ENCODE peak calls at places on chromosomes 7 and 10, in five cellular contexts. X is body of pancreas, A is small intestine, V is uterus, L is esophagus squamous epithelium. M is an unnamed sample.

GRCh38 chr7:137754076-137754851 is 92.5 kb downstream of the DGKI start:
- DNase-seq in L (no peak), X (no peak), A (no peak), V (peak; percentile 22), M (no peak)

GRCh38 chr7:100476903-100477870 is 1.8 kb downstream of the TSC22D4 start:
- DNase-seq in X (no peak), A (no peak), V (peak; percentile 28), L (no peak), M (no peak)

GRCh38 chr10:44384601-44385422 is at the start of gene CXCL12:
- DNase-seq in L (no peak), X (peak; percentile 61), V (peak; percentile 67), A (no peak), M (peak; percentile 66)

GRCh38 chr7:42107484-42107883 is 129.5 kb downstream of the GLI3 start:
- DNase-seq in X (no peak), L (no peak), V (no peak), A (no peak), M (no peak)

GRCh38 chr7:36597099-36597773 is 127.1 kb downstream of the AOAH start:
- DNase-seq in A (no peak), L (no peak), X (no peak), V (no peak), M (no peak)

GRCh38 chr7:28433604-28434254 is 21.4 kb downstream of the CREB5 start:
- DNase-seq in A (peak; percentile 2), X (peak; percentile 22), V (peak; percentile 18), L (no peak), M (no peak)

GRCh38 chr7:22066484-22066883 is 120.8 kb upstream of the CDCA7L start:
- DNase-seq in V (no peak), A (no peak), L (no peak), X (no peak), M (no peak)

GRCh38 chr7:130417215-130417614 is 23.6 kb downstream of the CEP41 start:
- DNase-seq in X (no peak), L (no peak), A (no peak), V (no peak), M (no peak)

GRCh38 chr7:4876586-4876985 is 6.9 kb downstream of the RADIL start:
- DNase-seq in X (no peak), A (no peak), V (no peak), L (no peak), M (no peak)

GRCh38 chr10:71966046-71967004 is 2.1 kb downstream of the CHST3 start:
- DNase-seq in A (no peak), X (no peak), V (no peak), L (no peak), M (no peak)
- H3K27ac ChIP-seq in A (no peak overlapping the region), X (no peak overlapping the region), V (peak overlapping the region; percentile 99), L (peak overlapping the region; percentile 95), M (peak overlapping the region; percentile 99)

GRCh38 chr7:98213874-98214810 is 2.9 kb downstream of the BHLHA15 start:
- DNase-seq in X (peak; percentile 80), L (no peak), V (no peak), A (no peak), M (peak; percentile 44)
- H3K4me1 ChIP-seq in X (peaks cover 56% of the 10 kb centered on the region), L (peaks cover 8% of the 10 kb centered on the region), V (no peaks in the 10 kb centered on the region), A (no peaks in the 10 kb centered on the region), M (no peaks in the 10 kb centered on the region)

GRCh38 chr7:2825595-2826227 is 18.4 kb downstream of the GNA12 start:
- DNase-seq in X (no peak), A (no peak), V (no peak), L (no peak), M (no peak)
- H3K4me3 ChIP-seq in X (no peak overlapping the region), A (no peak overlapping the region), V (no peak overlapping the region), L (no peak overlapping the region), M (no peak overlapping the region)

DNA sequence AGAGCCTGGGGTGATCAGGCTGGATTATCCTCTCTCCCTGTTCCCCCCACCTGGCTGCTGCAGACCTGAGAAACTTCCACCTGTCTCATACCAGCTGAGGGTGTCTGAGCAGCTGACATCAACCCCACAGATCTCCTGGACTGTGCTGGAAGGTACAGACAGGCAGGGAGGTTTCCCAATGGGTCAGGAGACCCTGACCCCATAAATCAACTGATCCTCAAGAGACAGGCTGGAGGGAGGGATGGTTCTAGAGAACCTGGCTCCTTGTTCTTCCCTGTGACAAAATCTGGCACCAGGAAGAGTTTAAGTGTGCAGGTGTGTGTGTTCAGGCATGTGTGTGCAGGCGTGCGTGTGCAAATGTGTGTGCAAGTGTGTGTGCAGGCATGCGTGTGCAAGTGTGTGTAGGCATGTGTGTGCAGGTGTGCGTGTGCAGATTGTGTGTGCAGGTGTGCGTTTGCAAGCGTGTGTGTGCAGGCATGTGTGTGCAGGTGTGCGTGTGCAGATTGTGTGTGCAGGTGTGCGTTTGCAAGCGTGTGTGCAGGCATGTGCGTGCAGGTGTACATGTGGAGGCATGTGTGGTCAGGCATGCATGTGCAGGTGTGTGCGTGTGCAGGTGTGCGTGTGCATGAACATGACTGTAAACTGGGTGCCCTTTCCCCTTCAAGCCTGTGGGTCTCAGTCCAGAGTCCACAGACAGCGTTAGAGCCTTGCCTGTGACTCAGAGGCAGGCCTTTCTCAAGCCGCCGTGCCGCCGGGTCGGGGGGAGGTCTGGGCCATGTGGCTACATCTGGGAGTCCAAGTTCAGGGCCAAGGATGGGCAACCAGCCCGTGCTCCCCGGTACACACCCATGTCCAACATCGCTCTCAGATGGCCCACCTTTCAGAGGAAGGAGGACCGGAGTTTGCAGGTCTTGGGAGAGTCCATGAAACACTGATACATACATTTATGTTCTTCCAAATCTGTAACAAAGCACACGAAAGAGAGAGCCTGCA is 50.1 kb upstream of the ELN start:
- DNase-seq in A (peak; percentile 94), V (peak; percentile 53), L (no peak), X (peak; percentile 25), M (no peak)
- H3K27ac ChIP-seq in A (peak overlapping the region; percentile 77), V (peak overlapping the region; percentile 68), L (no peak overlapping the region), X (peak overlapping the region; percentile 43), M (no peak overlapping the region)

GRCh38 chr10:15585303-15585715 is 134.4 kb downstream of the ITGA8 start:
- DNase-seq in A (peak; percentile 18), X (peak; percentile 39), L (no peak), V (peak; percentile 40), M (peak; percentile 39)

GRCh38 chr10:15579605-15580004 is 140.1 kb downstream of the ITGA8 start:
- DNase-seq in A (no peak), L (no peak), V (no peak), X (no peak), M (no peak)
- H3K4me1 ChIP-seq in A (no peaks in the 10 kb centered on the region), L (no peaks in the 10 kb centered on the region), V (no peaks in the 10 kb centered on the region), X (no peaks in the 10 kb centered on the region), M (no peaks in the 10 kb centered on the region)

DNA sequence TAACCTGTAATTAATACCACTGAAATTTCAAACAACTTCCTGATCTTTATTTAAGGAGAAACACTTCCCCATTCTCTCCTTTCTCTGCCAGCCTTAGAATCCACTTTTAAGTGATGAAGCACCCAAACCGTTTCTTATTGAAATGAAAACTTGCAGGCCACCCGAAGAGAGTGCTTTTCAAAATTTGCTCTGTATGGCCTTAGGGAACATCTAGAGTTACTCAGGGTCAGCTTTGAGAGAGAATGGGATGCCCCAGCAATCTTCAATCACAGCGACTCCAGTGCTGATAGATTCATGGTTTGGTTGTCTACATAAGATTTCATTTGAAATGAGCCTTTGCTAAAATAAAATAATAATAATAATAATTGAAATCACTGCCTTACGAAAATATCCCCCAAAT is 323.1 kb downstream of the PCLO start:
- DNase-seq in X (no peak), L (no peak), V (no peak), A (no peak), M (no peak)
- H3K4me3 ChIP-seq in X (no peak overlapping the region), L (no peak overlapping the region), V (no peak overlapping the region), A (no peak overlapping the region), M (no peak overlapping the region)

DNA sequence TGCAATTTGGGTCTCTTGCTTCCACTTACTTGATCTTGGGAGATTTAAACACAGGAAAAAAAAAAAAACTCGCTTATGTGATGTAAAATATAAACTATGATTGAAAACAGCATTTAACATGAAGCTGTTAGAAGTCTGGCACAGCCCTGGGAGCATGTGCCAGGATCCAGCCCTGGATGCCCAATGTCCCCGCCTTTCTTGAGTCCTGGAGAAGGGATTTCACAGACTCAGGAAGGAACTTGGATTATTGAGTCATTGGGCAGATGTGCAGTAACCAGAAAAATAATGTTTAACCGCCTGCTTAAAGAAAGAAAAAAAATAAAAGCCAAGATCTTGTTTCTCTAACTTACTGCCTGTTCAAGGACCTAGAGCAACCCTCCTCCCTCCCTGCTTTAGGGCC is 3.7 kb upstream of the JCAD start:
- DNase-seq in L (no peak), V (no peak), A (no peak), X (no peak), M (no peak)
- H3K27ac ChIP-seq in L (no peak overlapping the region), V (no peak overlapping the region), A (no peak overlapping the region), X (no peak overlapping the region), M (no peak overlapping the region)

GRCh38 chr10:110458583-110458920 is 39.2 kb upstream of the DUSP5 start:
- DNase-seq in L (no peak), V (no peak), X (no peak), A (no peak), M (no peak)
- H3K4me1 ChIP-seq in L (peaks cover 9% of the 10 kb centered on the region), V (no peaks in the 10 kb centered on the region), X (peaks cover 15% of the 10 kb centered on the region), A (no peaks in the 10 kb centered on the region), M (no peaks in the 10 kb centered on the region)

DNA sequence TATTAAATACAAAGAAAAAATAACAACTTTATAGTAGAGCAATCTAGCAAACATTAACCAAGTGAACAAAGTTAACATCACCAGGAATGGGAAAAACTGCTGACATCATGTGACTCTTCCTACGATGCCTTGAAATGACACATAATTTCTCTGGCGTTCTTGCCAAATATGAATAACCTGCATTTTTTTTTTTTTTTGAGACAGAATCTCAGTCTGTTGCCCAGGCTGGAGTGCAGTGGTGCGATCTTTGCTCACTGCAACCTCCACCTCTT is 126.5 kb upstream of the VKORC1L1 start:
- DNase-seq in X (peak; percentile 19), L (no peak), V (no peak), A (no peak), M (no peak)
- H3K4me3 ChIP-seq in X (no peak overlapping the region), L (no peak overlapping the region), V (no peak overlapping the region), A (no peak overlapping the region), M (no peak overlapping the region)